ENCODE peak calls at places on chromosomes 11 and 22, in eight cellular contexts. One of them, this sample, is unnamed. For H3K4me1, the result is how much of the 10 kb centered on the place peaks cover.

GRCh38 chr11:15198284-15198683 is 83.6 kb downstream of the INSC start:
- DNase-seq in left ventricle myocardium inferior: no peak
- DNase-seq in neuronal stem cell: no peak
- DNase-seq in hepatocyte: no peak
- DNase-seq in mucosa of descending colon: no peak
- DNase-seq in endodermal cell: peak
- DNase-seq in lower lobe of right lung: no peak
- DNase-seq in K562: no peak
- DNase-seq in this sample: no peak

GRCh38 chr11:73225851-73226250 is 7.8 kb downstream of the P2RY2 start:
- DNase-seq in neuronal stem cell: no peak
- DNase-seq in left ventricle myocardium inferior: no peak
- DNase-seq in K562: no peak
- DNase-seq in endodermal cell: peak
- DNase-seq in mucosa of descending colon: no peak
- DNase-seq in hepatocyte: no peak
- DNase-seq in lower lobe of right lung: no peak
- DNase-seq in this sample: no peak

GRCh38 chr11:64754124-64754918 is 5.5 kb downstream of the PYGM start:
- DNase-seq in K562: peak
- DNase-seq in neuronal stem cell: no peak
- DNase-seq in endodermal cell: no peak
- DNase-seq in lower lobe of right lung: no peak
- DNase-seq in left ventricle myocardium inferior: no peak
- DNase-seq in hepatocyte: no peak
- DNase-seq in mucosa of descending colon: no peak
- DNase-seq in this sample: no peak

GRCh38 chr11:1827095-1827797 is 7.5 kb upstream of the SYT8 start:
- DNase-seq in lower lobe of right lung: peak
- DNase-seq in hepatocyte: peak
- DNase-seq in neuronal stem cell: no peak
- DNase-seq in K562: no peak
- DNase-seq in left ventricle myocardium inferior: no peak
- DNase-seq in mucosa of descending colon: peak
- DNase-seq in endodermal cell: no peak
- DNase-seq in this sample: peak

GRCh38 chr11:118169300-118170140 is 6.9 kb downstream of the SCN2B start:
- DNase-seq in mucosa of descending colon: no peak
- DNase-seq in endodermal cell: no peak
- DNase-seq in K562: no peak
- DNase-seq in lower lobe of right lung: no peak
- DNase-seq in hepatocyte: no peak
- DNase-seq in left ventricle myocardium inferior: no peak
- DNase-seq in neuronal stem cell: no peak
- DNase-seq in this sample: no peak

GRCh38 chr22:20595461-20595860 is 88.1 kb downstream of the MED15 start:
- DNase-seq in hepatocyte: no peak
- DNase-seq in K562: no peak
- DNase-seq in left ventricle myocardium inferior: no peak
- DNase-seq in lower lobe of right lung: no peak
- DNase-seq in endodermal cell: no peak
- DNase-seq in neuronal stem cell: no peak
- DNase-seq in mucosa of descending colon: no peak
- DNase-seq in this sample: no peak

GRCh38 chr11:119315139-119316016 is 1.6 kb downstream of the MCAM start:
- DNase-seq in left ventricle myocardium inferior: peak
- DNase-seq in mucosa of descending colon: peak
- DNase-seq in K562: no peak
- DNase-seq in endodermal cell: peak
- DNase-seq in lower lobe of right lung: no peak
- DNase-seq in hepatocyte: no peak
- DNase-seq in neuronal stem cell: no peak
- DNase-seq in this sample: no peak

GRCh38 chr11:85941380-85941973 is 86.3 kb downstream of the CCDC83 start:
- DNase-seq in hepatocyte: peak
- DNase-seq in lower lobe of right lung: no peak
- DNase-seq in left ventricle myocardium inferior: no peak
- DNase-seq in K562: peak
- DNase-seq in mucosa of descending colon: no peak
- DNase-seq in endodermal cell: peak
- DNase-seq in neuronal stem cell: peak
- DNase-seq in this sample: peak

GRCh38 chr11:94149435-94149834 is 20.8 kb downstream of the PANX1 start:
- DNase-seq in mucosa of descending colon: no peak
- DNase-seq in K562: no peak
- DNase-seq in hepatocyte: no peak
- DNase-seq in neuronal stem cell: no peak
- DNase-seq in left ventricle myocardium inferior: no peak
- DNase-seq in endodermal cell: no peak
- DNase-seq in lower lobe of right lung: no peak
- DNase-seq in this sample: no peak

GRCh38 chr11:60159284-60159683 is 23.6 kb downstream of the MS4A6A start:
- DNase-seq in hepatocyte: no peak
- DNase-seq in lower lobe of right lung: no peak
- DNase-seq in neuronal stem cell: no peak
- DNase-seq in K562: no peak
- DNase-seq in endodermal cell: no peak
- DNase-seq in mucosa of descending colon: no peak
- DNase-seq in left ventricle myocardium inferior: no peak
- DNase-seq in this sample: no peak

GRCh38 chr22:30717331-30717921 is 22.8 kb downstream of the OSBP2 start:
- DNase-seq in endodermal cell: no peak
- DNase-seq in left ventricle myocardium inferior: no peak
- DNase-seq in lower lobe of right lung: no peak
- DNase-seq in mucosa of descending colon: no peak
- DNase-seq in neuronal stem cell: no peak
- DNase-seq in K562: no peak
- DNase-seq in hepatocyte: no peak
- DNase-seq in this sample: peak

GRCh38 chr11:44561275-44561781 is 4.1 kb upstream of the CD82 start:
- DNase-seq in hepatocyte: no peak
- DNase-seq in K562: peak
- DNase-seq in lower lobe of right lung: no peak
- DNase-seq in neuronal stem cell: no peak
- DNase-seq in mucosa of descending colon: no peak
- DNase-seq in left ventricle myocardium inferior: no peak
- DNase-seq in endodermal cell: no peak
- DNase-seq in this sample: no peak

GRCh38 chr11:104609766-104610165 is 288.5 kb downstream of the CASP12 start:
- DNase-seq in K562: no peak
- DNase-seq in endodermal cell: no peak
- DNase-seq in mucosa of descending colon: no peak
- DNase-seq in neuronal stem cell: no peak
- DNase-seq in left ventricle myocardium inferior: no peak
- DNase-seq in lower lobe of right lung: no peak
- DNase-seq in hepatocyte: no peak
- DNase-seq in this sample: no peak

GRCh38 chr22:25482868-25483639 is 81.4 kb upstream of the GRK3 start:
- DNase-seq in K562: no peak
- DNase-seq in neuronal stem cell: no peak
- DNase-seq in lower lobe of right lung: no peak
- DNase-seq in left ventricle myocardium inferior: no peak
- DNase-seq in hepatocyte: no peak
- DNase-seq in endodermal cell: no peak
- DNase-seq in mucosa of descending colon: no peak
- DNase-seq in this sample: no peak

GRCh38 chr11:130478204-130478701 is 29.8 kb downstream of the ADAMTS15 start:
- DNase-seq in neuronal stem cell: no peak
- DNase-seq in left ventricle myocardium inferior: peak
- DNase-seq in endodermal cell: peak
- DNase-seq in lower lobe of right lung: no peak
- DNase-seq in K562: no peak
- DNase-seq in mucosa of descending colon: peak
- DNase-seq in hepatocyte: peak
- DNase-seq in this sample: no peak

GRCh38 chr11:3046641-3047040 is 10.6 kb downstream of the CARS1 start:
- DNase-seq in hepatocyte: no peak
- DNase-seq in left ventricle myocardium inferior: no peak
- DNase-seq in K562: no peak
- DNase-seq in endodermal cell: no peak
- DNase-seq in neuronal stem cell: no peak
- DNase-seq in mucosa of descending colon: no peak
- DNase-seq in lower lobe of right lung: no peak
- DNase-seq in this sample: no peak

GRCh38 chr11:132064987-132065620 is 694.7 kb downstream of the NTM start:
- DNase-seq in lower lobe of right lung: no peak
- DNase-seq in mucosa of descending colon: no peak
- DNase-seq in hepatocyte: peak
- DNase-seq in left ventricle myocardium inferior: no peak
- DNase-seq in endodermal cell: no peak
- DNase-seq in K562: no peak
- DNase-seq in neuronal stem cell: no peak
- DNase-seq in this sample: no peak

GRCh38 chr11:14070866-14071265 is 108.3 kb downstream of the SPON1 start:
- DNase-seq in neuronal stem cell: no peak
- DNase-seq in endodermal cell: no peak
- DNase-seq in lower lobe of right lung: no peak
- DNase-seq in left ventricle myocardium inferior: no peak
- DNase-seq in K562: no peak
- DNase-seq in hepatocyte: no peak
- DNase-seq in mucosa of descending colon: no peak
- DNase-seq in this sample: no peak

GRCh38 chr11:15826826-15827225 is 529.5 kb downstream of the SOX6 start:
- DNase-seq in hepatocyte: peak
- DNase-seq in mucosa of descending colon: peak
- DNase-seq in left ventricle myocardium inferior: peak
- DNase-seq in endodermal cell: peak
- DNase-seq in neuronal stem cell: peak
- DNase-seq in lower lobe of right lung: no peak
- DNase-seq in K562: peak
- DNase-seq in this sample: no peak

GRCh38 chr11:62554377-62554776 is 7.8 kb upstream of the AHNAK start:
- DNase-seq in lower lobe of right lung: no peak
- DNase-seq in mucosa of descending colon: peak
- DNase-seq in left ventricle myocardium inferior: peak
- DNase-seq in K562: no peak
- DNase-seq in endodermal cell: peak
- DNase-seq in neuronal stem cell: no peak
- DNase-seq in hepatocyte: no peak
- DNase-seq in this sample: no peak
- H3K4me1 ChIP-seq in lower lobe of right lung: half or more
- H3K4me1 ChIP-seq in mucosa of descending colon: half or more
- H3K4me1 ChIP-seq in left ventricle myocardium inferior: half or more
- H3K4me1 ChIP-seq in K562: half or more
- H3K4me1 ChIP-seq in endodermal cell: under half
- H3K4me1 ChIP-seq in neuronal stem cell: under half
- H3K4me1 ChIP-seq in hepatocyte: half or more
- H3K4me1 ChIP-seq in this sample: half or more

GRCh38 chr11:22991196-22991595 is 130.9 kb upstream of the CCDC179 start:
- DNase-seq in lower lobe of right lung: no peak
- DNase-seq in hepatocyte: no peak
- DNase-seq in endodermal cell: no peak
- DNase-seq in mucosa of descending colon: no peak
- DNase-seq in left ventricle myocardium inferior: no peak
- DNase-seq in neuronal stem cell: no peak
- DNase-seq in K562: no peak
- DNase-seq in this sample: no peak
- H3K4me1 ChIP-seq in lower lobe of right lung: under half
- H3K4me1 ChIP-seq in hepatocyte: under half
- H3K4me1 ChIP-seq in endodermal cell: under half
- H3K4me1 ChIP-seq in mucosa of descending colon: under half
- H3K4me1 ChIP-seq in left ventricle myocardium inferior: under half
- H3K4me1 ChIP-seq in neuronal stem cell: under half
- H3K4me1 ChIP-seq in K562: under half
- H3K4me1 ChIP-seq in this sample: under half

DNA sequence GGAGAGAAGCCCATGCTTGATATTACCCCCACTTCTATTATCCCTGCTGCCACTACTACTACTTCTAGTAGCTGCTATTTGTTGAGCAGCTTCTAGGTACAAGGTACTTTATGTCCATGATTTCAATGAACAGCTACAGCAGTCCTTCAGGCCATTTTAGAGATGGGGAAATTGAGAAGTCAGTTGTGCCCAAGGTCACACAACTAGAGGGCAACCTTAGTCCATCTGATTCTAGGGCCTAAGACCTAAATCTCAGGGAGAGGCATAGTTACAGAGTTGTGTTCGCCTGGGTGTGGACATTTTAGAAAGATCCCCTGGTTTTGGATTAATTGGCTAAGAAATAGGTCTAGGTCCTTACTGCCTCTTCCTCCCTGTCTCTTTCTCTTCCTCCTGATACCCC is 52.3 kb downstream of the MICAL2 start:
- DNase-seq in endodermal cell: peak
- DNase-seq in lower lobe of right lung: no peak
- DNase-seq in left ventricle myocardium inferior: no peak
- DNase-seq in neuronal stem cell: no peak
- DNase-seq in K562: no peak
- DNase-seq in mucosa of descending colon: no peak
- DNase-seq in hepatocyte: no peak
- DNase-seq in this sample: no peak
- H3K4me1 ChIP-seq in endodermal cell: under half
- H3K4me1 ChIP-seq in lower lobe of right lung: half or more
- H3K4me1 ChIP-seq in left ventricle myocardium inferior: half or more
- H3K4me1 ChIP-seq in neuronal stem cell: under half
- H3K4me1 ChIP-seq in K562: half or more
- H3K4me1 ChIP-seq in mucosa of descending colon: half or more
- H3K4me1 ChIP-seq in hepatocyte: under half
- H3K4me1 ChIP-seq in this sample: under half

GRCh38 chr22:39088688-39089032 is 8.4 kb upstream of the APOBEC3H start:
- DNase-seq in mucosa of descending colon: peak
- DNase-seq in endodermal cell: no peak
- DNase-seq in K562: no peak
- DNase-seq in lower lobe of right lung: no peak
- DNase-seq in neuronal stem cell: no peak
- DNase-seq in left ventricle myocardium inferior: no peak
- DNase-seq in hepatocyte: no peak
- DNase-seq in this sample: no peak

GRCh38 chr22:39087881-39088687 is 9.0 kb upstream of the APOBEC3H start:
- DNase-seq in lower lobe of right lung: no peak
- DNase-seq in left ventricle myocardium inferior: peak
- DNase-seq in endodermal cell: peak
- DNase-seq in K562: peak
- DNase-seq in hepatocyte: no peak
- DNase-seq in mucosa of descending colon: peak
- DNase-seq in neuronal stem cell: peak
- DNase-seq in this sample: no peak

GRCh38 chr22:39089928-39090327 is 7.1 kb upstream of the APOBEC3H start:
- DNase-seq in left ventricle myocardium inferior: no peak
- DNase-seq in endodermal cell: no peak
- DNase-seq in mucosa of descending colon: no peak
- DNase-seq in lower lobe of right lung: no peak
- DNase-seq in neuronal stem cell: no peak
- DNase-seq in K562: no peak
- DNase-seq in hepatocyte: no peak
- DNase-seq in this sample: no peak

GRCh38 chr22:39084666-39085065 is 7.6 kb downstream of the APOBEC3G start:
- DNase-seq in endodermal cell: no peak
- DNase-seq in K562: no peak
- DNase-seq in left ventricle myocardium inferior: no peak
- DNase-seq in neuronal stem cell: no peak
- DNase-seq in mucosa of descending colon: peak
- DNase-seq in hepatocyte: no peak
- DNase-seq in lower lobe of right lung: no peak
- DNase-seq in this sample: no peak

DNA sequence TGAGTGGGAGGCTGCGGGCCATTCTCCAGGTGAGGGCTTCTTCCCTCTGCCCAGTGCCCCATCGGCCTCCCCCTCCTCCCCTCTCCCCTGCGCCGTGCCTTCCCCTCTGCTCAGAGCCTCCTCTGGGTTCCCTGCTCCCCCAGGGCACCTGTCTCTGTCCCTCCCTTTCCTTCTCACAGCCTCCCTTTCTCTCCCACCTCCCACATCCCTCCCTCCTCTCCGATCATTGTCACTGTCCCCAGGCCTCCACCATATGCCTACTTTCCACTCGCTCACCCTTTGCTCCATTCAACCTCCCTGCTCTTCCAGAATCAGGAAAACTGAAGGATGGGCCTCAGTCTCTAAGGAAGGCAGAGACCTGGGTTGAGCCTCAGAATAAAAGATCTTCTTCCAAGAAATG is 9.9 kb upstream of the APOBEC3H start:
- DNase-seq in K562: no peak
- DNase-seq in neuronal stem cell: no peak
- DNase-seq in left ventricle myocardium inferior: no peak
- DNase-seq in endodermal cell: no peak
- DNase-seq in mucosa of descending colon: no peak
- DNase-seq in lower lobe of right lung: no peak
- DNase-seq in hepatocyte: no peak
- DNase-seq in this sample: no peak
- H3K4me1 ChIP-seq in K562: under half
- H3K4me1 ChIP-seq in neuronal stem cell: under half
- H3K4me1 ChIP-seq in left ventricle myocardium inferior: under half
- H3K4me1 ChIP-seq in endodermal cell: under half
- H3K4me1 ChIP-seq in mucosa of descending colon: under half
- H3K4me1 ChIP-seq in lower lobe of right lung: under half
- H3K4me1 ChIP-seq in hepatocyte: under half
- H3K4me1 ChIP-seq in this sample: under half

This sample was measured in HepG2.